ENCODE peak calls at places on chromosomes 3 and 15, in four cellular contexts. W, I, G and Q are unnamed samples.

GRCh38 chr3:25441234-25441856 is 13.3 kb downstream of the RARB start:
- DNase-seq in W (peak; percentile 61), I (no peak), G (no peak), Q (no peak)

GRCh38 chr3:64715211-64715982 is 27.6 kb upstream of the ADAMTS9 start:
- DNase-seq in W (no peak), I (no peak), G (no peak), Q (no peak)

GRCh38 chr3:5006755-5007202 is 27.5 kb downstream of the BHLHE40 start:
- DNase-seq in W (no peak), I (no peak), G (no peak), Q (no peak)

GRCh38 chr3:151556591-151556990 is 95.7 kb upstream of the IGSF10 start:
- DNase-seq in W (no peak), I (no peak), G (no peak), Q (no peak)

GRCh38 chr15:71011503-71012155 is 103.6 kb upstream of the THSD4 start:
- DNase-seq in W (no peak), I (no peak), G (peak; percentile 23), Q (peak; percentile 14)

GRCh38 chr3:66075281-66075680 is 36.6 kb upstream of the MAGI1 start:
- DNase-seq in W (no peak), I (no peak), G (no peak), Q (no peak)

GRCh38 chr3:46429671-46430070 is 22.6 kb downstream of the CCRL2 start:
- DNase-seq in W (no peak), I (no peak), G (no peak), Q (peak; percentile 64)

GRCh38 chr15:76380249-76380648 is 43.7 kb downstream of the ISL2 start:
- DNase-seq in W (no peak), I (no peak), G (no peak), Q (no peak)

GRCh38 chr3:179073816-179074215 is 2.2 kb upstream of the ZMAT3 start:
- DNase-seq in W (no peak), I (no peak), G (peak; percentile 74), Q (no peak)

GRCh38 chr3:16239082-16239770 is 25.5 kb downstream of the DPH3 start:
- DNase-seq in W (no peak), I (no peak), G (no peak), Q (no peak)

GRCh38 chr15:79339588-79340314 is 28.8 kb downstream of the TMED3 start:
- DNase-seq in W (no peak), I (no peak), G (peak; percentile 22), Q (no peak)

GRCh38 chr3:46882377-46883015 is 5.0 kb downstream of the PTH1R start:
- DNase-seq in W (no peak), I (no peak), G (no peak), Q (no peak)

GRCh38 chr3:186432189-186432588 is 70.2 kb upstream of the DGKG start:
- DNase-seq in W (no peak), I (no peak), G (no peak), Q (no peak)

GRCh38 chr15:85404922-85405293 is 24.5 kb downstream of the AKAP13 start:
- DNase-seq in W (no peak), I (no peak), G (no peak), Q (no peak)

GRCh38 chr15:63367390-63367789 is 14.3 kb downstream of the CA12 start:
- DNase-seq in W (no peak), I (no peak), G (no peak), Q (no peak)

GRCh38 chr3:61922118-61922517 is 360.7 kb downstream of the PTPRG start:
- DNase-seq in W (no peak), I (no peak), G (no peak), Q (no peak)

GRCh38 chr3:184230081-184230602 is 757 bp downstream of the VWA5B2 start:
- DNase-seq in W (no peak), I (no peak), G (no peak), Q (no peak)

GRCh38 chr3:16697437-16698258 is 92.4 kb upstream of the DAZL start:
- DNase-seq in W (no peak), I (no peak), G (no peak), Q (no peak)

GRCh38 chr3:124395584-124396340 is 334.5 kb upstream of the UMPS start:
- DNase-seq in W (no peak), I (no peak), G (no peak), Q (no peak)

GRCh38 chr15:48126667-48127355 is 6.0 kb downstream of the SLC24A5 start:
- DNase-seq in W (no peak), I (no peak), G (no peak), Q (no peak)

GRCh38 chr15:75416584-75416983 is 34.9 kb downstream of the SIN3A start:
- DNase-seq in W (no peak), I (no peak), G (no peak), Q (no peak)

GRCh38 chr15:63250312-63250965 is 27.0 kb upstream of the APH1B start:
- DNase-seq in W (no peak), I (no peak), G (no peak), Q (peak; percentile 93)

GRCh38 chr3:144041960-144042556 is 70.4 kb downstream of the DIPK2A start:
- DNase-seq in W (no peak), I (no peak), G (no peak), Q (no peak)

GRCh38 chr15:81152799-81153198 is 18.7 kb downstream of the CFAP161 start:
- DNase-seq in W (no peak), I (no peak), G (peak; percentile 1), Q (no peak)

DNA sequence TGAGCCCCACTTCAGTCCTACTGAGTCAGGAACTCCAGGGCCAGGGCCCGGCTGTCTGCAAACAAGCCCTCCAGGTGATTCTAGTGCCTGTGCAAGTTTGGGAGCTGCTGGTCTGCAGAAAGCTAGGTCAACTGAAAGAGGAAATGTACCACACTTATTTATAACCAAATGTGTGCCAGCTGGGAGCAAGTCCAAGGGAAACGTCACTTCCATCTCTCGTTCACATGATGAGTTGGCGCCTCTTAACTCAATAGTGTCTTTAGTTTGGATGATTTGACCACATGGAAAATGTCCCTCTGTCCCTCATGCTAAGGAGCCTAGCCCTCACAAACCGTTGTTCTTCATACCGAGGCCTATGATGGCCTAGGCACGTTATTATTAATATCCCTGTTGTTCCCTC is 43.2 kb downstream of the GOLGA8S start:
- DNase-seq in W (no peak), I (no peak), G (no peak), Q (no peak)
- H3K27ac ChIP-seq in W (no peak overlapping the region), I (peak overlapping the region; percentile 83), G (no peak overlapping the region), Q (no peak overlapping the region)

DNA sequence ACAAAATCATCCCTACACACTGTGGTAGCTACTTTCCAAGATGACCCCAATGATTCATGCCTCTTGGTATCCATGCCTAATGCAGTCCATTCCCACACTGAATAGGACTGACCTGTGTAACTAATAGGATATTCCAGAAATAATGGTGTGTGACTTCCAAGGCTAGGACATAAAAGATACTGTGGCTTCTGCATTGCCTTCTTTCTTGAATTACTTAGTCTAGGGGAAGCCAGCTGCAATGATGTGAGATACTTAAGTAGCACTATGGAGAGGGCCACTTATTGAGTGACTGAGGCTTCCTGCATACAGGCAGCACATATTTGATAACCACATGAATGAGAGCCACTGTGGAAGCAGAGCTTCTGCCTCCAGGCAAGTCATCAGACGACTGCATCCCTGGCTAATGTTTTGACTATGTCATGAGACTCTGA is 50.1 kb downstream of the NR1I2 start:
- DNase-seq in W (no peak), I (no peak), G (no peak), Q (no peak)
- H3K27ac ChIP-seq in W (no peak overlapping the region), I (no peak overlapping the region), G (no peak overlapping the region), Q (no peak overlapping the region)

DNA sequence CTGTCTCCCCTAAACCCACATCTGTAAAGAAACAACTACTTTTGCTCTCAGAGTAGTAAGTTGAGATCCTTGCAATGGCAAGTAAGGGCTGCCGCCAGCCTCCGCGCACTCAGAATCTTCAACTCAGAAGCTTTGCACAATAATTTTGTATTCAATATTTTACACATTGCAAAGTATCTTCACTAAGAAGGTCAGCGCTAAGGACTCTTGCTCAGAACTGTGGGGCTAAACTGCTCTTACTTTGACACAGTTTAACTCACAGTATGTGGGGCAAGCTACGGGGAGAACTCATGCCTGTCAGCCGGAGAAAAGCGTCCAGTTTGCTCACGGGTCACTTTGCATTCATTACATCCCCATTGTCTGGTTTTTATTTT is 982 bp downstream of the LYSMD4 start:
- DNase-seq in W (no peak), I (no peak), G (no peak), Q (no peak)
- H3K27ac ChIP-seq in W (peak overlapping the region; percentile 94), I (peak overlapping the region; percentile 91), G (no peak overlapping the region), Q (no peak overlapping the region)

DNA sequence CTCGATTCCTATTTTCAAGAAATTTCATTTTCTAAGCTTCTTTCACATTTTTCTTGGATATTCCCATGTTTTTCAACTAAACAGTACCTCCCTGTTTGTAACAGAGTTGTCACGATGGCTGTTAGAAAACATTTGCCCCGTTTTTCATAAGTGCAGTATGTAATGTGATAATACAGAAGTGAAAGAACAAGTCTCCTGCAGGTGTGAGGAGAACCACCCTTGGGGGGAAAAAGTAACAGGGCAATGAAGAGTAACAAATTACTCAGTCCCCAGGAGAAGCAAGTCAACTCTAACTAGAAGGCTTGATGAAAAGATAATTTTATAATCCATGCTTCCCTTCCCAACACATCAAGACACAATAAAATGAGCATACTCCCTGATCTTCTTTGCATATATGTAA is 493.3 kb downstream of the FOXP1 start:
- DNase-seq in W (no peak), I (no peak), G (no peak), Q (no peak)
- H3K27ac ChIP-seq in W (no peak overlapping the region), I (no peak overlapping the region), G (no peak overlapping the region), Q (no peak overlapping the region)

DNA sequence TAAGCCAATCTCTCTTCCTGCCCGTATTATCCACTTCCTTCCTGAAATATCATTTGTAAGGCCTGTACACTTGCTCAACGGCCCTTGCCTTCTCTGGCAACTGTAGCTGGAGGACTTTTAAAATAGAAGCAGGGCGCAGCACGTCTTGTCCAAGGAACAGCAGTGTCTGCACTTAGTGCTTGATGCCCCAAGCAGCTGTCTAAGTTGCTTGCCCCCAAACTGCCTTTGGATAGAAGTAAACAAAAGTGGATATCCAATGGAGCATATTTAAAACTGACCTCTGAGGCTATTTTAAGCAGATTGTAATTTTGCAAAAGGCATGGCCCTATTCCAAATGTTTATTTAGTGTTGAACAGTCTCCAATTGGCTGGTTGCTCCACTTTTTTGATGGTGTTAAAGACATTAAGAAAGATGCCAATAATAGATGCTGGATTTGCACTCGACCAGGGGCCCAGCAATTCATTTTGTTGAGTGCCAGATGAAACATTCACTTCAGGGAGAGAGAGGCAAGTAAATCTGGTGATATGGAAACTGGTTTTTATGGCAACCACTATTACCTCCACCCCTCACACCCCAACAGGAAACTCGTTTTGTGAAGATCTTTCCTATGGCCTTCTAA is 526.8 kb upstream of the TBL1XR1 start:
- DNase-seq in W (peak; percentile 89), I (peak; percentile 82), G (no peak), Q (no peak)
- H3K27ac ChIP-seq in W (peak overlapping the region; percentile 82), I (peak overlapping the region; percentile 1), G (no peak overlapping the region), Q (no peak overlapping the region)

GRCh38 chr3:134357914-134358811 is 16.1 kb downstream of the AMOTL2 start:
- DNase-seq in W (peak; percentile 61), I (no peak), G (peak; percentile 54), Q (no peak)
- H3K27ac ChIP-seq in W (peak overlapping the region; percentile 71), I (peak overlapping the region; percentile 35), G (no peak overlapping the region), Q (peak overlapping the region; percentile 99)

GRCh38 chr15:27454281-27455060 is 483.5 kb downstream of the GABRG3 start:
- DNase-seq in W (no peak), I (no peak), G (no peak), Q (peak; percentile 44)
- H3K27ac ChIP-seq in W (no peak overlapping the region), I (no peak overlapping the region), G (no peak overlapping the region), Q (peak overlapping the region; percentile 89)